ENCODE peak calls at places on chromosomes 13 and 19, in seven cellular contexts. S, A, Q, L, G, J and Z are unnamed samples.
A peak's percentile ranks its signal among the peaks of the same experiment; 100 is the strongest.

GRCh38 chr19:36032251-36033104 is at the start of gene CLIP3:
- DNase-seq in J (no peak), L (peak; percentile 62), Q (peak; percentile 41), A (peak; percentile 87), G (peak; percentile 86), S (peak; percentile 56), Z (peak; percentile 92)

GRCh38 chr19:37059142-37059541 is 19.1 kb upstream of the ZNF420 start:
- DNase-seq in S (no peak), L (no peak), Q (no peak), A (no peak), J (no peak), G (no peak), Z (no peak)

GRCh38 chr19:48900477-48901452 is 653 bp downstream of the NUCB1 start:
- DNase-seq in A (no peak), L (peak; percentile 35), Q (peak; percentile 39), S (no peak), J (no peak), G (no peak), Z (peak; percentile 74)

GRCh38 chr13:76157926-76158325 is 521.8 kb downstream of the LMO7 start:
- DNase-seq in S (no peak), L (no peak), Q (no peak), G (no peak), A (no peak), J (no peak), Z (no peak)

GRCh38 chr13:69092615-69093322 is 1014.9 kb upstream of the ATXN8OS start:
- DNase-seq in S (no peak), L (no peak), G (no peak), A (no peak), Q (no peak), J (no peak), Z (no peak)

GRCh38 chr13:110319774-110320509 is 12.9 kb downstream of the COL4A2 start:
- DNase-seq in S (no peak), A (no peak), Q (peak; percentile 97), J (no peak), L (peak; percentile 86), G (peak; percentile 78), Z (no peak)

GRCh38 chr19:3670796-3671679 is 29.2 kb downstream of the PIP5K1C start:
- DNase-seq in A (peak; percentile 91), L (peak; percentile 56), J (peak; percentile 30), Q (peak; percentile 81), S (peak; percentile 66), G (peak; percentile 97), Z (peak; percentile 93)

GRCh38 chr19:409515-410242 is 732 bp upstream of the C2CD4C start:
- DNase-seq in G (peak; percentile 53), A (no peak), S (no peak), J (no peak), L (no peak), Q (no peak), Z (peak; percentile 64)

GRCh38 chr19:13866463-13867046 is 10.4 kb upstream of the NANOS3 start:
- DNase-seq in G (no peak), L (no peak), Q (no peak), S (no peak), J (no peak), A (no peak), Z (no peak)

GRCh38 chr13:49563513-49563912 is 21.8 kb downstream of the RCBTB1 start:
- DNase-seq in L (peak; percentile 28), J (no peak), A (no peak), Q (no peak), S (no peak), G (no peak), Z (no peak)

GRCh38 chr19:46783670-46784069 is 4.7 kb downstream of the SLC1A5 start:
- DNase-seq in J (no peak), S (no peak), G (no peak), Q (no peak), L (no peak), A (no peak), Z (no peak)

GRCh38 chr19:20077791-20078463 is at the start of gene ZNF90:
- DNase-seq in J (peak; percentile 97), Q (no peak), A (peak; percentile 96), S (peak; percentile 86), G (peak; percentile 97), L (peak; percentile 93), Z (peak; percentile 99)

GRCh38 chr13:31089649-31090048 is 72.1 kb downstream of the HSPH1 start:
- DNase-seq in L (no peak), Q (no peak), S (no peak), A (no peak), G (no peak), J (no peak), Z (no peak)

GRCh38 chr13:94470126-94470525 is 9.4 kb downstream of the DCT start:
- DNase-seq in S (no peak), A (no peak), Q (no peak), L (no peak), J (no peak), G (no peak), Z (no peak)

GRCh38 chr13:93224545-93224944 is 2.1 kb upstream of the GPC6 start:
- DNase-seq in A (no peak), S (no peak), L (peak; percentile 39), Q (peak; percentile 63), G (no peak), J (no peak), Z (no peak)

GRCh38 chr19:37329686-37330085 is 41.2 kb upstream of the ZNF527 start:
- DNase-seq in J (no peak), G (no peak), A (no peak), L (no peak), Q (no peak), S (no peak), Z (no peak)

GRCh38 chr13:112634102-112634501 is 46.1 kb upstream of the TUBGCP3 start:
- DNase-seq in Q (no peak), J (no peak), A (no peak), S (no peak), L (no peak), G (no peak), Z (no peak)

GRCh38 chr13:71605744-71606143 is 261.3 kb downstream of the DACH1 start:
- DNase-seq in Q (no peak), J (no peak), S (no peak), A (no peak), G (no peak), L (no peak), Z (no peak)

GRCh38 chr19:8552810-8553209 is 24.4 kb downstream of the MYO1F start:
- DNase-seq in L (peak; percentile 62), Q (no peak), J (no peak), S (no peak), G (no peak), A (no peak), Z (no peak)

GRCh38 chr19:10205636-10206035 is 10.9 kb upstream of the DNMT1 start:
- DNase-seq in Q (no peak), L (no peak), S (no peak), G (no peak), J (no peak), A (no peak), Z (no peak)

GRCh38 chr13:95226051-95226450 is 75.2 kb downstream of the ABCC4 start:
- DNase-seq in Q (no peak), A (no peak), J (no peak), G (no peak), L (no peak), S (no peak), Z (no peak)

GRCh38 chr19:49499030-49499670 is 2.9 kb downstream of the RPS11 start:
- DNase-seq in S (no peak), J (no peak), G (no peak), Q (no peak), A (no peak), L (no peak), Z (no peak)

GRCh38 chr13:82758056-82758455 is 1124.2 kb downstream of the SLITRK1 start:
- DNase-seq in J (no peak), A (no peak), Q (peak; percentile 64), S (no peak), L (peak; percentile 17), G (no peak), Z (no peak)

GRCh38 chr19:1245884-1246816 is 2.2 kb upstream of the MIDN start:
- DNase-seq in L (no peak), G (peak; percentile 96), A (peak; percentile 50), S (peak; percentile 83), Q (no peak), J (peak; percentile 69), Z (peak; percentile 90)

GRCh38 chr19:681029-681626 is 4.9 kb downstream of the FSTL3 start:
- DNase-seq in G (no peak), Q (no peak), A (no peak), S (peak; percentile 95), J (peak; percentile 90), L (no peak), Z (peak; percentile 88)

GRCh38 chr13:104253063-104253680 is 1187.0 kb upstream of the SLC10A2 start:
- DNase-seq in L (no peak), J (no peak), S (no peak), A (no peak), G (no peak), Q (peak; percentile 47), Z (no peak)

GRCh38 chr13:45381196-45381595 is 37.0 kb downstream of the SLC25A30 start:
- DNase-seq in G (no peak), A (no peak), L (no peak), Q (no peak), J (no peak), S (no peak), Z (peak; percentile 40)

GRCh38 chr19:1265611-1266115 is 3.5 kb upstream of the CIRBP start:
- DNase-seq in L (peak; percentile 80), J (no peak), G (peak; percentile 95), A (peak; percentile 71), S (peak; percentile 75), Q (no peak), Z (peak; percentile 92)

GRCh38 chr19:10332158-10332964 is 968 bp downstream of the RAVER1 start:
- DNase-seq in A (no peak), L (no peak), S (peak; percentile 71), J (no peak), Q (no peak), G (no peak), Z (no peak)

GRCh38 chr13:50552424-50552966 is 291.0 kb downstream of the DLEU7 start:
- DNase-seq in S (no peak), G (no peak), Q (no peak), A (no peak), J (no peak), L (no peak), Z (no peak)

GRCh38 chr19:33390908-33391630 is 17.6 kb downstream of the CEBPG start:
- DNase-seq in A (no peak), L (no peak), J (no peak), Q (no peak), G (no peak), S (peak; percentile 39), Z (peak; percentile 63)
- H3K4me1 ChIP-seq in A (peaks cover 57% of the 10 kb centered on the region), L (peaks cover 27% of the 10 kb centered on the region), J (peaks cover 85% of the 10 kb centered on the region), Q (peaks cover 82% of the 10 kb centered on the region), G (no peaks in the 10 kb centered on the region), S (peaks cover 50% of the 10 kb centered on the region), Z (peaks cover 83% of the 10 kb centered on the region)

GRCh38 chr13:24263652-24264051 is 45.7 kb upstream of the C1QTNF9 start:
- DNase-seq in A (no peak), G (no peak), J (no peak), L (peak; percentile 88), S (no peak), Q (no peak), Z (no peak)
- H3K4me1 ChIP-seq in A (no peaks in the 10 kb centered on the region), G (no peaks in the 10 kb centered on the region), J (peaks cover 29% of the 10 kb centered on the region), L (peaks cover 5% of the 10 kb centered on the region), S (peaks cover 4% of the 10 kb centered on the region), Q (no peaks in the 10 kb centered on the region), Z (no peaks in the 10 kb centered on the region)

GRCh38 chr19:5932146-5932545 is 18.1 kb downstream of the CAPS start:
- DNase-seq in L (no peak), S (no peak), Q (no peak), G (no peak), J (no peak), A (no peak), Z (no peak)
- H3K4me1 ChIP-seq in L (peaks cover 32% of the 10 kb centered on the region), S (peaks cover 8% of the 10 kb centered on the region), Q (no peaks in the 10 kb centered on the region), G (no peaks in the 10 kb centered on the region), J (peaks cover 64% of the 10 kb centered on the region), A (peaks cover 27% of the 10 kb centered on the region), Z (peaks cover 63% of the 10 kb centered on the region)

GRCh38 chr19:38650180-38650775 is 2.8 kb downstream of the ACTN4 start:
- DNase-seq in J (peak; percentile 43), S (peak; percentile 75), G (no peak), Q (peak; percentile 31), L (no peak), A (no peak), Z (no peak)
- H3K4me1 ChIP-seq in J (peaks cover 69% of the 10 kb centered on the region), S (peaks cover 57% of the 10 kb centered on the region), G (no peaks in the 10 kb centered on the region), Q (peaks cover 63% of the 10 kb centered on the region), L (peaks cover 35% of the 10 kb centered on the region), A (peaks cover 22% of the 10 kb centered on the region), Z (peaks cover 60% of the 10 kb centered on the region)